ENCODE peak calls at places on chromosomes 3 and 15, in eight cellular contexts. R, A, U, J, Q, T, Y and S are unnamed samples.

GRCh38 chr3:99647081-99647480 is 8.7 kb downstream of the COL8A1 start:
- DNase-seq in R (no peak), A (peak), U (no peak), J (no peak), Q (no peak), T (no peak), Y (no peak), S (no peak)

GRCh38 chr15:39287322-39288195 is 293.3 kb upstream of the THBS1 start:
- DNase-seq in R (no peak), A (no peak), U (no peak), J (no peak), Q (peak), T (peak), Y (peak), S (no peak)

GRCh38 chr3:132378048-132378762 is 39.1 kb upstream of the DNAJC13 start:
- DNase-seq in R (no peak), A (no peak), U (no peak), J (no peak), Q (no peak), T (no peak), Y (no peak), S (no peak)

GRCh38 chr3:30970183-30970582 is 75.7 kb upstream of the GADL1 start:
- DNase-seq in R (no peak), A (peak), U (peak), J (peak), Q (peak), T (peak), Y (no peak), S (no peak)

GRCh38 chr3:124985358-124985757 is 50.8 kb upstream of the MUC13 start:
- DNase-seq in R (peak), A (peak), U (peak), J (peak), Q (no peak), T (no peak), Y (peak), S (no peak)

GRCh38 chr15:56978898-56979662 is 60.6 kb downstream of the TCF12 start:
- DNase-seq in R (no peak), A (peak), U (peak), J (no peak), Q (no peak), T (no peak), Y (no peak), S (no peak)

GRCh38 chr15:35289029-35289617 is 204.0 kb upstream of the NANOGP8 start:
- DNase-seq in R (peak), A (peak), U (peak), J (peak), Q (peak), T (peak), Y (peak), S (peak)

GRCh38 chr3:145959457-145960088 is 201.4 kb downstream of the PLOD2 start:
- DNase-seq in R (no peak), A (no peak), U (no peak), J (no peak), Q (no peak), T (no peak), Y (no peak), S (no peak)

GRCh38 chr3:131903988-131904415 is 130.8 kb downstream of the CPNE4 start:
- DNase-seq in R (peak), A (peak), U (peak), J (peak), Q (no peak), T (no peak), Y (peak), S (no peak)

GRCh38 chr3:155804298-155804697 is 1.8 kb downstream of the C3orf33 start:
- DNase-seq in R (no peak), A (no peak), U (no peak), J (no peak), Q (no peak), T (no peak), Y (no peak), S (no peak)

GRCh38 chr15:26210980-26211379 is 347.9 kb upstream of the ATP10A start:
- DNase-seq in R (no peak), A (no peak), U (no peak), J (no peak), Q (no peak), T (no peak), Y (no peak), S (no peak)

GRCh38 chr3:45555154-45555591 is 39.4 kb upstream of the LIMD1 start:
- DNase-seq in R (no peak), A (no peak), U (no peak), J (no peak), Q (no peak), T (no peak), Y (no peak), S (no peak)

GRCh38 chr3:104460477-104461406 is 906.0 kb upstream of the ALCAM start:
- DNase-seq in R (peak), A (peak), U (no peak), J (peak), Q (peak), T (no peak), Y (no peak), S (no peak)

GRCh38 chr3:48409291-48410201 is 20.3 kb downstream of the PLXNB1 start:
- DNase-seq in R (no peak), A (no peak), U (no peak), J (no peak), Q (no peak), T (no peak), Y (no peak), S (no peak)

GRCh38 chr3:195897081-195897852 is 11.1 kb downstream of the TNK2 start:
- DNase-seq in R (peak), A (peak), U (peak), J (peak), Q (no peak), T (no peak), Y (peak), S (no peak)

GRCh38 chr15:62124953-62125263 is 40.2 kb downstream of the C2CD4B start:
- DNase-seq in R (no peak), A (no peak), U (peak), J (no peak), Q (peak), T (no peak), Y (no peak), S (no peak)

GRCh38 chr3:17459470-17459993 is 282.9 kb downstream of the TBC1D5 start:
- DNase-seq in R (no peak), A (no peak), U (no peak), J (no peak), Q (no peak), T (no peak), Y (no peak), S (no peak)

GRCh38 chr3:133775835-133776234 is 29.6 kb downstream of the TF start:
- DNase-seq in R (no peak), A (no peak), U (no peak), J (no peak), Q (no peak), T (no peak), Y (no peak), S (no peak)

GRCh38 chr3:170584585-170585007 is 1.3 kb downstream of the SLC7A14 start:
- DNase-seq in R (peak), A (peak), U (peak), J (peak), Q (peak), T (peak), Y (peak), S (no peak)

GRCh38 chr3:15204005-15204404 is 2.0 kb upstream of the CAPN7 start:
- DNase-seq in R (peak), A (no peak), U (peak), J (peak), Q (no peak), T (no peak), Y (peak), S (no peak)

GRCh38 chr15:78840661-78841060 is 29.4 kb upstream of the ADAMTS7 start:
- DNase-seq in R (no peak), A (no peak), U (no peak), J (no peak), Q (no peak), T (no peak), Y (peak), S (peak)

GRCh38 chr3:5690904-5691532 is 503.5 kb downstream of the EDEM1 start:
- DNase-seq in R (no peak), A (no peak), U (no peak), J (no peak), Q (no peak), T (no peak), Y (no peak), S (no peak)

GRCh38 chr15:91853501-91853967 is at the start of gene SLCO3A1:
- DNase-seq in R (peak), A (peak), U (peak), J (peak), Q (peak), T (no peak), Y (peak), S (no peak)